ENCODE peak calls at places on chromosomes 16 and 17, in six cellular contexts. X is OCI-LY7, F is right lobe of liver, W is nephron progenitor cell, P is GM12865, B is foreskin fibroblast. Y is an unnamed sample.

GRCh38 chr17:60598001-60598736 is 1.8 kb upstream of the PPM1D start:
- DNase-seq in X (no peak), F (no peak), P (no peak), W (no peak), B (no peak), Y (no peak)

GRCh38 chr17:55086635-55087058 is 118.1 kb downstream of the STXBP4 start:
- DNase-seq in B (peak; percentile 86), X (no peak), F (no peak), W (no peak), P (no peak), Y (no peak)

GRCh38 chr17:3973498-3974137 is 9.4 kb upstream of the ATP2A3 start:
- DNase-seq in B (no peak), F (peak; percentile 3), P (no peak), W (no peak), X (no peak), Y (no peak)

GRCh38 chr17:66494023-66494803 is 191.8 kb downstream of the PRKCA start:
- DNase-seq in W (no peak), B (peak; percentile 96), P (no peak), X (no peak), F (no peak), Y (no peak)

GRCh38 chr16:54935411-54936085 is 4.9 kb downstream of the IRX5 start:
- DNase-seq in B (peak; percentile 54), X (no peak), F (no peak), W (no peak), P (no peak), Y (no peak)

GRCh38 chr16:48384305-48384981 is 770 bp downstream of the SIAH1 start:
- DNase-seq in B (peak; percentile 74), P (peak; percentile 61), F (peak; percentile 72), X (peak; percentile 51), W (peak; percentile 75), Y (peak; percentile 89)

GRCh38 chr17:63774982-63775290 is 966 bp downstream of the DDX42 start:
- DNase-seq in P (peak; percentile 32), W (no peak), X (peak; percentile 49), B (peak; percentile 27), F (no peak), Y (no peak)

GRCh38 chr16:20946015-20946629 is 45.6 kb downstream of the LYRM1 start:
- DNase-seq in P (no peak), F (no peak), B (no peak), X (no peak), W (no peak), Y (no peak)

GRCh38 chr17:65365209-65365608 is 196.2 kb downstream of the AXIN2 start:
- DNase-seq in P (no peak), W (no peak), F (no peak), B (no peak), X (no peak), Y (no peak)

GRCh38 chr16:9522589-9522988 is 431.1 kb downstream of the HAPSTR1 start:
- DNase-seq in B (no peak), X (no peak), F (no peak), P (no peak), W (no peak), Y (no peak)

GRCh38 chr16:78489072-78489471 is 389.6 kb downstream of the WWOX start:
- DNase-seq in P (no peak), X (no peak), W (no peak), F (no peak), B (no peak), Y (no peak)

GRCh38 chr17:44438634-44439033 is 49.2 kb upstream of the ITGA2B start:
- DNase-seq in P (peak; percentile 72), F (no peak), B (peak; percentile 6), W (no peak), X (peak; percentile 4), Y (peak; percentile 21)

GRCh38 chr16:23025692-23026305 is 123.5 kb downstream of the USP31 start:
- DNase-seq in W (no peak), X (no peak), P (no peak), F (no peak), B (peak; percentile 70), Y (no peak)

GRCh38 chr17:7383742-7384488 is 3.0 kb downstream of the TNK1 start:
- DNase-seq in X (peak; percentile 72), P (peak; percentile 72), W (peak; percentile 80), F (no peak), B (peak; percentile 72), Y (peak; percentile 95)

GRCh38 chr17:77848257-77848656 is 110.2 kb upstream of the TNRC6C start:
- DNase-seq in W (no peak), P (no peak), B (no peak), X (no peak), F (peak; percentile 2), Y (no peak)

GRCh38 chr17:37450090-37450489 is 39.6 kb upstream of the DUSP14 start:
- DNase-seq in W (no peak), F (no peak), P (no peak), B (no peak), X (no peak), Y (no peak)

GRCh38 chr17:17420035-17420434 is 56.8 kb upstream of the MED9 start:
- DNase-seq in B (no peak), P (no peak), W (no peak), X (no peak), F (no peak), Y (no peak)

GRCh38 chr16:30761427-30761927 is 385 bp downstream of the CFAP119 start:
- DNase-seq in W (peak; percentile 69), P (peak; percentile 66), F (no peak), B (no peak), X (peak; percentile 83), Y (peak; percentile 68)

GRCh38 chr17:78144146-78144719 is 2.0 kb upstream of the C17orf99 start:
- DNase-seq in W (no peak), F (peak; percentile 87), X (no peak), B (peak; percentile 97), P (peak; percentile 73), Y (no peak)

GRCh38 chr17:7582401-7583252 is 1.0 kb upstream of the MPDU1 start:
- DNase-seq in B (no peak), P (no peak), F (no peak), W (no peak), X (no peak), Y (no peak)

GRCh38 chr16:77931058-77931457 is 91.3 kb upstream of the CLEC3A start:
- DNase-seq in F (no peak), W (no peak), X (no peak), P (no peak), B (no peak), Y (no peak)

GRCh38 chr17:80544655-80545498 is at the start of gene RPTOR:
- DNase-seq in P (peak; percentile 92), B (peak; percentile 96), F (peak; percentile 87), W (peak; percentile 90), X (peak; percentile 92), Y (peak; percentile 94)

GRCh38 chr17:31581022-31581483 is 189.6 kb downstream of the RAB11FIP4 start:
- DNase-seq in F (peak; percentile 62), B (peak; percentile 81), W (no peak), P (no peak), X (no peak), Y (no peak)

GRCh38 chr16:81401035-81401950 is 43.3 kb upstream of the CMIP start:
- DNase-seq in W (no peak), X (no peak), F (peak; percentile 67), P (no peak), B (peak; percentile 85), Y (no peak)

GRCh38 chr17:17760872-17761550 is 75.8 kb downstream of the SREBF1 start:
- DNase-seq in P (no peak), F (no peak), X (no peak), B (no peak), W (no peak), Y (no peak)

GRCh38 chr17:1986783-1987451 is 38.2 kb downstream of the RTN4RL1 start:
- DNase-seq in B (no peak), X (no peak), W (no peak), F (no peak), P (no peak), Y (no peak)

GRCh38 chr16:25140459-25140858 is 28.9 kb downstream of the LCMT1 start:
- DNase-seq in W (no peak), F (no peak), X (no peak), P (no peak), B (peak; percentile 8), Y (no peak)

GRCh38 chr16:25138130-25138529 is 26.6 kb downstream of the LCMT1 start:
- DNase-seq in X (no peak), B (no peak), F (no peak), W (no peak), P (no peak), Y (no peak)

GRCh38 chr16:25134306-25134705 is 22.8 kb downstream of the LCMT1 start:
- DNase-seq in P (no peak), F (no peak), B (no peak), W (no peak), X (no peak), Y (no peak)

GRCh38 chr16:25135239-25135878 is 23.8 kb downstream of the LCMT1 start:
- DNase-seq in P (no peak), X (no peak), F (no peak), B (peak; percentile 79), W (no peak), Y (no peak)
- TF ChIP-seq CTCF in P (no peak), X (peak; percentile 19), F (no peak), B (peak; percentile 41), W (no peak), Y (no peak)

GRCh38 chr17:50518265-50519023 is 10.2 kb downstream of the MYCBPAP start:
- DNase-seq in B (peak; percentile 39), P (no peak), F (no peak), W (no peak), X (no peak), Y (no peak)

GRCh38 chr17:50516980-50517379 is 8.7 kb downstream of the MYCBPAP start:
- DNase-seq in F (no peak), X (no peak), B (peak; percentile 33), W (no peak), P (no peak), Y (no peak)

GRCh38 chr17:50519141-50519834 is 11.0 kb downstream of the MYCBPAP start:
- DNase-seq in B (no peak), W (no peak), F (no peak), X (no peak), P (no peak), Y (no peak)

GRCh38 chr17:50514936-50515702 is 6.9 kb downstream of the MYCBPAP start:
- DNase-seq in W (no peak), B (peak; percentile 71), F (peak; percentile 74), P (no peak), X (no peak), Y (no peak)

GRCh38 chr17:50517504-50518264 is 9.4 kb downstream of the MYCBPAP start:
- DNase-seq in B (no peak), X (no peak), F (no peak), P (no peak), W (no peak), Y (no peak)
- TF ChIP-seq CTCF in B (no peak), X (no peak), F (no peak), P (no peak), W (no peak), Y (no peak)

DNA sequence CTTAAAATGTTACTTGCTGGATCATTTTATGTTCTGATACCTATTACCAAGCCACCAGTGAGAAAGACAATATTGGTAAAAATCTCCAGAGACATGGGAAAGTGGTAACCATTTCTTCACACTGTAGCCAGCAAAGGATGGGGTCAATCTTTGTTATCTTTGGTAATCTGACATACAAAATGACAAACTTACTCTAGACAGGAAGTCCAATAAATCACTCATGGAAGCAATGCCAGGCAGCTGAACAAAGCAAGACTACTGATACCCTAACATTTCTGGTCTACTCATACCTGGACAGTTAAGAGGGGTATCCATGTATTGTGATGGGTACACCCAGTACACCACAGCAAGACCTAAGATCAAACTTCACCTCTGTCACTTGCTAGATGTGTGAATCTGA is 19.0 kb downstream of the GRB2 start:
- DNase-seq in F (no peak), W (no peak), B (no peak), P (no peak), X (no peak), Y (no peak)
- TF ChIP-seq CTCF in F (no peak), W (no peak), B (no peak), P (no peak), X (no peak), Y (no peak)

GRCh38 chr17:8798176-8799000 is 777 bp downstream of the MFSD6L start:
- DNase-seq in F (no peak), B (no peak), X (no peak), W (no peak), P (peak; percentile 1), Y (no peak)
- TF ChIP-seq CTCF in F (no peak), B (no peak), X (no peak), W (no peak), P (no peak), Y (no peak)

Y was measured in GM20000.